ENCODE peak calls at places on chromosomes 16 and 17, in ten cellular contexts. One of them, this sample, is unnamed.

GRCh38 chr16:49654425-49654824 is 201.5 kb downstream of the ZNF423 start:
- DNase-seq in neural crest cell: no peak
- DNase-seq in sciatic nerve: no peak
- DNase-seq in hypothalamus: no peak
- DNase-seq in RWPE1: no peak
- DNase-seq in cardiac septum: no peak
- DNase-seq in T follicular helper cell: no peak
- DNase-seq in NCI-H1092: no peak
- DNase-seq in NCI-H2107: no peak
- DNase-seq in GM06990: no peak
- DNase-seq in this sample: no peak

GRCh38 chr17:64442550-64442971 is 6.4 kb upstream of the MILR1 start:
- DNase-seq in neural crest cell: no peak
- DNase-seq in sciatic nerve: no peak
- DNase-seq in hypothalamus: no peak
- DNase-seq in RWPE1: no peak
- DNase-seq in cardiac septum: no peak
- DNase-seq in T follicular helper cell: no peak
- DNase-seq in NCI-H1092: no peak
- DNase-seq in NCI-H2107: no peak
- DNase-seq in GM06990: peak; percentile 34
- DNase-seq in this sample: no peak

GRCh38 chr17:20063665-20064648 is 54.8 kb downstream of the SPECC1 start:
- DNase-seq in neural crest cell: no peak
- DNase-seq in sciatic nerve: peak; percentile 89
- DNase-seq in hypothalamus: no peak
- DNase-seq in RWPE1: peak; percentile 75
- DNase-seq in cardiac septum: no peak
- DNase-seq in T follicular helper cell: no peak
- DNase-seq in NCI-H1092: no peak
- DNase-seq in NCI-H2107: no peak
- DNase-seq in GM06990: peak; percentile 57
- DNase-seq in this sample: no peak

GRCh38 chr16:49352923-49353322 is 20.7 kb upstream of the C16orf78 start:
- DNase-seq in neural crest cell: no peak
- DNase-seq in sciatic nerve: no peak
- DNase-seq in hypothalamus: no peak
- DNase-seq in RWPE1: no peak
- DNase-seq in cardiac septum: peak; percentile 38
- DNase-seq in T follicular helper cell: no peak
- DNase-seq in NCI-H1092: no peak
- DNase-seq in NCI-H2107: no peak
- DNase-seq in GM06990: no peak
- DNase-seq in this sample: no peak

GRCh38 chr16:6195966-6196365 is 1098.4 kb upstream of the EEF2KMT start:
- DNase-seq in neural crest cell: no peak
- DNase-seq in sciatic nerve: no peak
- DNase-seq in hypothalamus: no peak
- DNase-seq in RWPE1: no peak
- DNase-seq in cardiac septum: no peak
- DNase-seq in T follicular helper cell: no peak
- DNase-seq in NCI-H1092: no peak
- DNase-seq in NCI-H2107: no peak
- DNase-seq in GM06990: no peak
- DNase-seq in this sample: no peak

GRCh38 chr16:88453217-88453531 is at the start of gene ZFPM1:
- DNase-seq in neural crest cell: no peak
- DNase-seq in sciatic nerve: no peak
- DNase-seq in hypothalamus: no peak
- DNase-seq in RWPE1: no peak
- DNase-seq in cardiac septum: no peak
- DNase-seq in T follicular helper cell: no peak
- DNase-seq in NCI-H1092: no peak
- DNase-seq in NCI-H2107: no peak
- DNase-seq in GM06990: no peak
- DNase-seq in this sample: no peak

GRCh38 chr16:82603784-82604411 is 22.9 kb upstream of the CDH13 start:
- DNase-seq in neural crest cell: peak; percentile 38
- DNase-seq in sciatic nerve: no peak
- DNase-seq in hypothalamus: no peak
- DNase-seq in RWPE1: peak; percentile 49
- DNase-seq in cardiac septum: no peak
- DNase-seq in T follicular helper cell: no peak
- DNase-seq in NCI-H1092: peak; percentile 48
- DNase-seq in NCI-H2107: no peak
- DNase-seq in GM06990: no peak
- DNase-seq in this sample: no peak

GRCh38 chr17:6940186-6940649 is 55.6 kb upstream of the ALOX12 start:
- DNase-seq in neural crest cell: no peak
- DNase-seq in sciatic nerve: no peak
- DNase-seq in hypothalamus: no peak
- DNase-seq in RWPE1: no peak
- DNase-seq in cardiac septum: no peak
- DNase-seq in T follicular helper cell: no peak
- DNase-seq in NCI-H1092: no peak
- DNase-seq in NCI-H2107: no peak
- DNase-seq in GM06990: no peak
- DNase-seq in this sample: no peak

GRCh38 chr16:14339694-14340093 is 268.6 kb downstream of the MRTFB start:
- DNase-seq in neural crest cell: no peak
- DNase-seq in sciatic nerve: no peak
- DNase-seq in hypothalamus: no peak
- DNase-seq in RWPE1: no peak
- DNase-seq in cardiac septum: no peak
- DNase-seq in T follicular helper cell: no peak
- DNase-seq in NCI-H1092: no peak
- DNase-seq in NCI-H2107: no peak
- DNase-seq in GM06990: no peak
- DNase-seq in this sample: no peak

GRCh38 chr17:82734987-82735866 is at the start of gene FN3K:
- DNase-seq in neural crest cell: peak; percentile 50
- DNase-seq in sciatic nerve: peak; percentile 85
- DNase-seq in hypothalamus: peak; percentile 72
- DNase-seq in RWPE1: peak; percentile 54
- DNase-seq in cardiac septum: no peak
- DNase-seq in T follicular helper cell: peak; percentile 35
- DNase-seq in NCI-H1092: peak; percentile 39
- DNase-seq in NCI-H2107: peak; percentile 31
- DNase-seq in GM06990: no peak
- DNase-seq in this sample: peak; percentile 41

GRCh38 chr16:1983544-1984346 is at the start of gene GFER:
- DNase-seq in neural crest cell: peak; percentile 95
- DNase-seq in sciatic nerve: peak; percentile 94
- DNase-seq in hypothalamus: peak; percentile 76
- DNase-seq in RWPE1: peak; percentile 93
- DNase-seq in cardiac septum: peak; percentile 95
- DNase-seq in T follicular helper cell: no peak
- DNase-seq in NCI-H1092: peak; percentile 82
- DNase-seq in NCI-H2107: peak; percentile 41
- DNase-seq in GM06990: peak; percentile 91
- DNase-seq in this sample: no peak

GRCh38 chr17:17561408-17562144 is 29.9 kb downstream of the PEMT start:
- DNase-seq in neural crest cell: no peak
- DNase-seq in sciatic nerve: no peak
- DNase-seq in hypothalamus: no peak
- DNase-seq in RWPE1: peak; percentile 60
- DNase-seq in cardiac septum: no peak
- DNase-seq in T follicular helper cell: no peak
- DNase-seq in NCI-H1092: no peak
- DNase-seq in NCI-H2107: no peak
- DNase-seq in GM06990: no peak
- DNase-seq in this sample: no peak

GRCh38 chr17:40121191-40121885 is 433 bp upstream of the MSL1 start:
- DNase-seq in neural crest cell: peak; percentile 46
- DNase-seq in sciatic nerve: peak; percentile 79
- DNase-seq in hypothalamus: peak; percentile 69
- DNase-seq in RWPE1: peak; percentile 30
- DNase-seq in cardiac septum: no peak
- DNase-seq in T follicular helper cell: no peak
- DNase-seq in NCI-H1092: peak; percentile 40
- DNase-seq in NCI-H2107: no peak
- DNase-seq in GM06990: peak; percentile 50
- DNase-seq in this sample: no peak

GRCh38 chr16:50368410-50369132 is at the start of gene BRD7:
- DNase-seq in neural crest cell: peak; percentile 72
- DNase-seq in sciatic nerve: peak; percentile 72
- DNase-seq in hypothalamus: peak; percentile 68
- DNase-seq in RWPE1: peak; percentile 77
- DNase-seq in cardiac septum: peak; percentile 85
- DNase-seq in T follicular helper cell: peak; percentile 52
- DNase-seq in NCI-H1092: peak; percentile 57
- DNase-seq in NCI-H2107: peak; percentile 38
- DNase-seq in GM06990: peak; percentile 82
- DNase-seq in this sample: peak; percentile 66

GRCh38 chr16:66478733-66479511 is 51.8 kb downstream of the BEAN1 start:
- DNase-seq in neural crest cell: peak; percentile 59
- DNase-seq in sciatic nerve: peak; percentile 88
- DNase-seq in hypothalamus: peak; percentile 45
- DNase-seq in RWPE1: peak; percentile 52
- DNase-seq in cardiac septum: peak; percentile 90
- DNase-seq in T follicular helper cell: peak; percentile 65
- DNase-seq in NCI-H1092: no peak
- DNase-seq in NCI-H2107: no peak
- DNase-seq in GM06990: peak; percentile 56
- DNase-seq in this sample: peak; percentile 68

GRCh38 chr16:50696575-50697420 is 3.4 kb downstream of the NOD2 start:
- DNase-seq in neural crest cell: no peak
- DNase-seq in sciatic nerve: peak; percentile 82
- DNase-seq in hypothalamus: no peak
- DNase-seq in RWPE1: peak; percentile 79
- DNase-seq in cardiac septum: peak; percentile 93
- DNase-seq in T follicular helper cell: peak; percentile 43
- DNase-seq in NCI-H1092: no peak
- DNase-seq in NCI-H2107: no peak
- DNase-seq in GM06990: peak; percentile 67
- DNase-seq in this sample: no peak

This sample was measured in CD4-positive, alpha-beta T cell.